ENCODE peak calls at places on chromosome X, in seven cellular contexts. I is hepatic stellate cell, E is left kidney, S is PC-3, M is fibroblast of pulmonary artery, X is C1 segment of cervical spinal cord, T is body of pancreas. Z is an unnamed sample.

GRCh38 chrX:41265615-41266014 is 68.3 kb upstream of the DDX3X start:
- DNase-seq in I (no peak), X (peak; percentile 3), T (no peak), S (no peak), E (peak; percentile 11), M (peak; percentile 44), Z (peak; percentile 86)

GRCh38 chrX:151902813-151903591 is 9.7 kb upstream of the MAGEA4 start:
- DNase-seq in X (no peak), T (no peak), M (peak; percentile 87), E (peak; percentile 1), I (peak; percentile 62), S (peak; percentile 54), Z (peak; percentile 92)

GRCh38 chrX:123625477-123625876 is 107.4 kb downstream of the THOC2 start:
- DNase-seq in S (no peak), E (no peak), M (no peak), T (no peak), X (no peak), I (no peak), Z (no peak)

GRCh38 chrX:38109042-38109904 is 102.9 kb downstream of the SYTL5 start:
- DNase-seq in M (no peak), I (no peak), S (no peak), E (no peak), T (no peak), X (no peak), Z (no peak)

GRCh38 chrX:136183917-136184316 is 36.6 kb downstream of the FHL1 start:
- DNase-seq in T (no peak), X (no peak), S (no peak), E (peak; percentile 34), I (no peak), M (peak; percentile 51), Z (peak; percentile 67)

GRCh38 chrX:126820700-126821420 is 1.3 kb downstream of the PRR32 start:
- DNase-seq in X (no peak), I (no peak), T (no peak), M (no peak), S (no peak), E (peak; percentile 5), Z (no peak)

GRCh38 chrX:136193771-136194170 is 46.4 kb downstream of the FHL1 start:
- DNase-seq in M (no peak), I (no peak), X (no peak), T (no peak), S (no peak), E (no peak), Z (no peak)

GRCh38 chrX:38150993-38151392 is 69.7 kb downstream of the SRPX start:
- DNase-seq in T (no peak), E (no peak), M (no peak), I (no peak), S (no peak), X (no peak), Z (no peak)

GRCh38 chrX:45806410-45807121 is 605.9 kb upstream of the DIPK2B start:
- DNase-seq in E (peak; percentile 5), T (no peak), S (no peak), M (peak; percentile 80), I (peak; percentile 19), X (no peak), Z (peak; percentile 97)

GRCh38 chrX:109261279-109261678 is 220.6 kb downstream of the GUCY2F start:
- DNase-seq in X (no peak), M (peak; percentile 3), T (no peak), S (no peak), E (peak; percentile 2), I (no peak), Z (no peak)

GRCh38 chrX:9153299-9153698 is 119.4 kb upstream of the FAM9B start:
- DNase-seq in I (no peak), S (peak; percentile 91), M (peak; percentile 67), T (no peak), X (no peak), E (no peak), Z (peak; percentile 77)

GRCh38 chrX:101223226-101223625 is 3.6 kb downstream of the DRP2 start:
- DNase-seq in E (no peak), X (no peak), I (no peak), T (no peak), M (no peak), S (no peak), Z (no peak)

GRCh38 chrX:47232197-47232802 is 509 bp upstream of the USP11 start:
- DNase-seq in M (no peak), X (no peak), T (no peak), I (no peak), E (no peak), S (no peak), Z (no peak)

GRCh38 chrX:25869761-25870160 is 268.4 kb upstream of the MAGEB18 start:
- DNase-seq in T (no peak), X (no peak), I (no peak), M (peak; percentile 4), E (no peak), S (no peak), Z (no peak)

GRCh38 chrX:37690123-37690522 is 4.5 kb downstream of the XK start:
- DNase-seq in X (no peak), S (no peak), I (no peak), E (no peak), T (no peak), M (no peak), Z (no peak)

GRCh38 chrX:12949927-12950656 is 24.8 kb upstream of the TMSB4X start:
- DNase-seq in X (peak; percentile 62), S (no peak), M (peak; percentile 92), T (peak; percentile 79), E (peak; percentile 68), I (peak; percentile 62), Z (peak; percentile 94)

GRCh38 chrX:115642304-115642703 is 81.3 kb downstream of the PLS3 start:
- DNase-seq in S (no peak), X (no peak), M (no peak), T (no peak), I (no peak), E (peak; percentile 2), Z (no peak)

GRCh38 chrX:25873196-25873595 is 264.9 kb upstream of the MAGEB18 start:
- DNase-seq in S (peak; percentile 16), T (peak; percentile 46), X (no peak), E (no peak), I (no peak), M (peak; percentile 81), Z (peak; percentile 41)

GRCh38 chrX:15849555-15849954 is 5.1 kb downstream of the AP1S2 start:
- DNase-seq in T (no peak), E (peak; percentile 21), I (no peak), M (peak; percentile 16), X (no peak), S (peak; percentile 35), Z (peak; percentile 18)